ENCODE peak calls at places on chromosomes 13 and 19, in four cellular contexts. T is psoas muscle, P is testis, W is ascending aorta. Z is an unnamed sample. For H3K27me3, the result is how much of the 10 kb centered on the place peaks cover.

GRCh38 chr13:93624371-93624777 is 397.8 kb downstream of the GPC6 start:
- DNase-seq in T (no peak), P (no peak), W (no peak), Z (no peak)

GRCh38 chr13:26255717-26256277 is 1.9 kb downstream of the CDK8 start:
- DNase-seq in T (no peak), P (no peak), W (no peak), Z (no peak)

GRCh38 chr19:35801828-35802227 is 10.8 kb downstream of the PRODH2 start:
- DNase-seq in T (no peak), P (no peak), W (no peak), Z (no peak)

GRCh38 chr19:45117167-45117594 is 24.2 kb downstream of the PPP1R37 start:
- DNase-seq in T (no peak), P (no peak), W (no peak), Z (peak)

GRCh38 chr19:54481326-54481930 is 8.3 kb upstream of the CDC42EP5 start:
- DNase-seq in T (no peak), P (peak), W (no peak), Z (peak)

GRCh38 chr13:25860862-25861261 is 191.0 kb downstream of the SHISA2 start:
- DNase-seq in T (no peak), P (no peak), W (no peak), Z (no peak)

GRCh38 chr13:107461751-107462150 is 753.6 kb downstream of the LIG4 start:
- DNase-seq in T (no peak), P (no peak), W (no peak), Z (no peak)

GRCh38 chr19:4730740-4731171 is 7.1 kb upstream of the DPP9 start:
- DNase-seq in T (no peak), P (no peak), W (no peak), Z (peak)

GRCh38 chr19:18895828-18896341 is at the start of gene CERS1:
- DNase-seq in T (no peak), P (no peak), W (no peak), Z (no peak)

GRCh38 chr19:11279505-11280236 is 16.3 kb upstream of the TSPAN16 start:
- DNase-seq in T (no peak), P (no peak), W (no peak), Z (peak)

GRCh38 chr19:6616011-6616410 is 25.1 kb upstream of the CD70 start:
- DNase-seq in T (no peak), P (no peak), W (no peak), Z (no peak)

GRCh38 chr19:5881543-5882299 is 11.4 kb upstream of the FUT5 start:
- DNase-seq in T (peak), P (no peak), W (no peak), Z (no peak)

GRCh38 chr13:44872751-44873150 is 116.5 kb downstream of the NUFIP1 start:
- DNase-seq in T (no peak), P (no peak), W (peak), Z (no peak)

GRCh38 chr19:56692496-56692895 is 20.9 kb upstream of the ZNF835 start:
- DNase-seq in T (no peak), P (peak), W (no peak), Z (no peak)

GRCh38 chr19:2623743-2624142 is 78.8 kb downstream of the GNG7 start:
- DNase-seq in T (no peak), P (no peak), W (no peak), Z (no peak)

GRCh38 chr13:106186366-106187030 is 349.0 kb downstream of the EFNB2 start:
- DNase-seq in T (no peak), P (no peak), W (no peak), Z (no peak)

GRCh38 chr13:20312292-20312691 is 80.2 kb upstream of the GJB6 start:
- DNase-seq in T (no peak), P (no peak), W (no peak), Z (no peak)

GRCh38 chr19:27794444-27795042 is 1418.4 kb downstream of the UQCRFS1 start:
- DNase-seq in T (no peak), P (peak), W (no peak), Z (peak)

GRCh38 chr19:12838182-12838890 is at the start of gene MAST1:
- DNase-seq in T (peak), P (peak), W (no peak), Z (peak)

GRCh38 chr19:15285896-15286591 is 46.3 kb downstream of the BRD4 start:
- DNase-seq in T (no peak), P (no peak), W (no peak), Z (no peak)

GRCh38 chr19:50252111-50252886 is 48.9 kb downstream of the MYH14 start:
- DNase-seq in T (no peak), P (peak), W (no peak), Z (no peak)

GRCh38 chr13:111177803-111178389 is 62.8 kb downstream of the ARHGEF7 start:
- DNase-seq in T (no peak), P (no peak), W (no peak), Z (no peak)

GRCh38 chr13:30375436-30375835 is 46.9 kb upstream of the UBE2L5 start:
- DNase-seq in T (no peak), P (no peak), W (no peak), Z (no peak)

GRCh38 chr13:99496322-99497142 is 4.7 kb upstream of the TM9SF2 start:
- DNase-seq in T (peak), P (peak), W (peak), Z (peak)

GRCh38 chr13:94673841-94674240 is 38.5 kb downstream of the SOX21 start:
- DNase-seq in T (no peak), P (no peak), W (no peak), Z (no peak)

GRCh38 chr13:24074687-24075086 is 85.8 kb upstream of the SPATA13 start:
- DNase-seq in T (no peak), P (no peak), W (no peak), Z (no peak)

GRCh38 chr13:23950736-23951510 is 53.6 kb upstream of the C1QTNF9B start:
- DNase-seq in T (no peak), P (no peak), W (no peak), Z (no peak)

GRCh38 chr13:79457948-79458347 is 23.0 kb upstream of the NDFIP2 start:
- DNase-seq in T (no peak), P (no peak), W (no peak), Z (no peak)

GRCh38 chr13:48709213-48709612 is 55.5 kb downstream of the CYSLTR2 start:
- DNase-seq in T (no peak), P (no peak), W (no peak), Z (no peak)

GRCh38 chr19:13693933-13694332 is 70.4 kb upstream of the MRI1 start:
- DNase-seq in T (no peak), P (no peak), W (no peak), Z (no peak)

DNA sequence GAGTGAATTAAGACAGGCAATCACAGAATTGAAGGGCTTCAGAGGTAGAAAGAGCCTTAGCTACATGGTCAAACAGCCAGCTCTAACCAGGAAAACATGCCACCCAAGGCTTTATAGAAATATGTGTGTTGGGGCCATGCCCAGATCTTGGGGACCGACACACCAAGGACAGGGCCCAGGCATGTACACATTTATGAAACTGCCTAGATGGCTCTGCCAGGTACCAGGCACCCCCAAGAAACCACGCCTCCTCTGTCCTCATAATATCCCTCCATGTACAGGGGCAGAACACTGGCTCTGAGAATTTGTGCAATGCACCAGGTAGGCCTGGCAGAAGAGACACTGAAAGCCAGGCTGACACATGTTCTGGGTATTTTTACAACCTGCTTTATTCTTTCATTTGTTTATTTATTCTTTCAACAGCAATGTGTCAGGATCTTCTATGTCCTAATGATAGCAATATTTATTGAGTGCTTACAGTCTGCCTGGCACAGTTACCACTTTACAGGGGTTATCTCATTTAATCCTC is 137.9 kb upstream of the LSM14A start:
- DNase-seq in T (no peak), P (no peak), W (no peak), Z (no peak)
- H3K4me3 ChIP-seq in T (no peak), P (no peak), W (no peak), Z (no peak)

GRCh38 chr19:40513345-40513678 is 46.5 kb downstream of the SPTBN4 start:
- DNase-seq in T (no peak), P (no peak), W (no peak), Z (no peak)
- H3K27me3 ChIP-seq in T (under half), P (under half), W (under half), Z (under half)

GRCh38 chr13:96662036-96662435 is 332.2 kb downstream of the OXGR1 start:
- DNase-seq in T (no peak), P (no peak), W (no peak), Z (no peak)
- H3K4me3 ChIP-seq in T (no peak), P (no peak), W (no peak), Z (no peak)

DNA sequence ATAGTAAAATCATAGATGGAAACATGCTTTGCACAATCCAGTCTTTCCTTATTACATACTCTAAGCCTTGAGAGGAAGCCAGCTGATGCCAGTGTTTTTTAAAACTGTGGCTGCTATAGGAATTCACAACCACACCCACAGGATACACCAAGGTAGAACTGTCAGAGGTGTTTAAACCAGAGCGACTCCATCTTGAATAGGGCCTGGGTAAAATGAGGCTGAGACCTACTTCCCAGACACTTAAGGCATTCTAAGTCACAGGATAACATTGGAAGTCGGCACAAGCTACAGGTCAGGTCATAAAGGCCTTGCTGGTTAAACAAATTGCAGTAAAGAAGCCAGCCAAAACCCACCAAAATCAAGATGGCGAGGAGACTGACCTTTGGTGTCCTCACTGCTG is 1.7 kb downstream of the SCGB2B2 start:
- DNase-seq in T (no peak), P (no peak), W (no peak), Z (no peak)
- H3K27me3 ChIP-seq in T (under half), P (under half), W (under half), Z (under half)

DNA sequence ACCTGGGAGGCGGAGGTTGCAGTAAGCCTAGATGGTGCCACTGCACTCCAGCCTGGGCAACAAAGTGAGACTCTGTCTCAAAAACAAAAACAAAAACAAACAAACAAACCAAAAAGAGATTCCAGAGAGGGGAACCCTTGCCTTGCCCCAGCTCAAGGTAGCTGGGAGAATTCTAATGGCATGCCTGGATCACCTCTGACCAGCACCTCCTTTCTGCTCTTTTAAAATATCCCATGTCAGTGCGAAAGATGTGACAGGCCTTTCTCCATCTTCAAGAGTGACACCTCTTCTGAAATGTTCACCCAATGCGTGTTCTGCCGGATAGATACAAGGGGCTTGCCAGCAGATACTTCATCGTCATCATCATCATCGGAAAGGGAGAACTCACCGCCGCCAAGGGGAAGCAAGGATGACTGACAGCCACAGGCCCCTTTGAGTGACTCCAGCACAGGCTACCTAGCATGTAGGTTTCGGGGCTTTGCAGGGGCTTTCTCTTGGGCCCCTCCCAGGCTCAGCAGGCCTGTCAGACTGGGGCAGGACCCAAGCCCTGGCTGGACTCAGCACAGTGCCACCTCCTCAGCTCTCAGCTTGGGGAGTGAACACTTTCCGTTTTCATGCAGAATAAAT is 18.9 kb upstream of the LRP3 start:
- DNase-seq in T (peak), P (no peak), W (no peak), Z (no peak)
- H3K4me3 ChIP-seq in T (peak), P (no peak), W (no peak), Z (peak)

GRCh38 chr19:39251081-39251480 is 2.4 kb upstream of the IFNL4 start:
- DNase-seq in T (no peak), P (no peak), W (no peak), Z (no peak)

GRCh38 chr19:39252458-39252857 is 3.8 kb upstream of the IFNL4 start:
- DNase-seq in T (no peak), P (no peak), W (no peak), Z (no peak)

GRCh38 chr19:39247701-39248664 is 673 bp downstream of the IFNL4 start:
- DNase-seq in T (no peak), P (no peak), W (no peak), Z (no peak)

GRCh38 chr19:39246951-39247669 is 1.5 kb downstream of the IFNL4 start:
- DNase-seq in T (no peak), P (peak), W (no peak), Z (no peak)

DNA sequence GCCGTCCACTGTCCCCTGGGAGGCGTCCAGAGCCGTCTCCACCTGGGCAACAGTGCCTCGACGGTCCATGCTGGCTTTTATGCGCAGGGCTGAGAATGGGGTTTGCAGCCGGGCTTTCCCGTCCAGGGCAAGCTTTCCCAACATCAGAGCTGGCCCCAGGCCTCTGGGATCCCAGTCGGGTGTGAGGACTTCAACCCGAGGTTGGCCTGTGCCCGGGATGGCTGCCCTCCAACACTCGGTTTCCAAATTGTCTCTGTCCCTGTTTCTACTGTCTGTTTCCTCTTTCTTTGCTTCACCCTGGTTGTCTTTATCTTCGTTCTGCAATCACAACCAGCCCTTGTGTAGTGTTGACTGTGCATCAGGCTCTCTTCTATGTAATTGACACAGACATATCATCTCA is at the start of gene IFNL4:
- DNase-seq in T (no peak), P (no peak), W (no peak), Z (no peak)
- H3K27me3 ChIP-seq in T (under half), P (under half), W (under half), Z (under half)

DNA sequence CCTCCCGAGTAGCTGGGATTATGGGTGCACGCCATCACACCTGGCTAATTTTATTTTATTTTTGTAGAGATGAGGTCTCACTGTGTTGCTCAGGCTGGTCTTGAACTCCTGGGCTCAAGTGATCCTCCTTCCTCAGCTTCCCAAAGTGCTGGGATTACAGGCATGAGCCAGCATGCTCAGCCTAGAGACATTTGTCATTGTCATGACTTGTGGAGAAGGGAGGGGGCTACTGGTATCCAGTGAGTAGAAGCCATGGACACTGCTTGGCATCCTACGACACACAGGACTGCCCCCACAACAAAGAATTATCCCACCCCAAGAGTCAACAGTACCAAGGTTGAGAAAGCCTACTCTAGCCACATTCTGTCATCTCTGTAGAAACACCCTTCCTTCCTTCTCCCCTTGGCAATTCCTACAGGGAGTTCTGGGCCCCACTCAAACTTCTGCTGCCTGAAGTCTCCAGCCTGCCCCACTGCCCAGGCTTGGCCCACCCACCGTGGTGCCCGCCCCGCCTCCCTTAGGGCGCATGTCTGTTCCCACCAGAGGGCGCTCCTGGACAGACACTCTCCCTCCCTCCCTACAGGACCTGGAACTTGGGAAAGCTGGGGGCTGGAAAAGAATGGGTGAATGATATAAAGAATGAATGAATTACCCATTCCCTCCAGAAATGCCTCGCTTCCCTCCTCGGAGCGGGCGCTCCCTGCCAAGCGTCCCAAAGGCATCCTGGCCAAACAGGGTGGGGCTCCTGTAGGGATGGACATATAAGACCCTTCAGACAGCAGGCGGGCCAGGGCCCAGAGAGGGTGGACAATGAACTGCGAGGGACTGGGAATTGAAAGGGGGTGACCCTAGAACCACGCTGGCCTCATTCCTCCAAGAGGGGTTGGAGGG is 5.5 kb upstream of the EMP3 start:
- DNase-seq in T (peak), P (peak), W (peak), Z (peak)
- H3K4me3 ChIP-seq in T (no peak), P (no peak), W (no peak), Z (no peak)

DNA sequence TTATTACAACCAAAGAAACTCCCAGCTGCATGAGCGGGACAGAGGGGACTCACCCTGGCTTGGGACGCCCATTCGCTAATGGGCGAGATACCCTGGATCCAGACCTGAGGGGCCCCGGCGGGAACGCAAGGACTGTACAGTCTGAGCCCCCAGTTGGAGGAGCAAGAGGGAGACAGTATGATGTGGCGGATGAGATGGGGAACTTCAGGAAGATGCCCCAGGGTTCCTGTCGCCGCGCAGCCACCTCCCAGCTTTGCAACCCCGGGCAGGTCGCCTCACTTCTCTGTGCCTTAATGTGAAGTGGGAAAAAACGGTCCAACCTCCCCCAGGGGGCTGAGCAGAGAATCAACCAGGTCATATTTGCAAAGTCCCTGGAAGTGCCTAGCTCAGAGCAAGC is 2.5 kb downstream of the NPAS1 start:
- DNase-seq in T (no peak), P (no peak), W (no peak), Z (no peak)
- H3K27me3 ChIP-seq in T (under half), P (under half), W (under half), Z (under half)

Z was measured in naive thymus-derived CD4-positive, alpha-beta T cell.